ENCODE peak calls at places on chromosomes 5 and 9, in nine cellular contexts. X is stomach, F is fibroblast of lung, C is lower lobe of right lung, M is omental fat pad, V is foreskin fibroblast, E is fibroblast of pulmonary artery, W is heart right ventricle, N is PC-3. B is an unnamed sample.
A peak's percentile ranks its signal among the peaks of the same experiment; 100 is the strongest.

GRCh38 chr5:107524111-107524510 is 146.6 kb downstream of the EFNA5 start:
- DNase-seq in X (no peak), F (no peak), C (no peak), M (no peak), V (no peak), E (no peak), W (no peak), N (peak; percentile 64), B (no peak)

GRCh38 chr9:133707761-133708122 is 30.4 kb downstream of the SARDH start:
- DNase-seq in X (no peak), F (no peak), C (no peak), M (no peak), V (no peak), E (no peak), W (no peak), N (no peak), B (no peak)

GRCh38 chr9:7561527-7561926 is 238.1 kb downstream of the DMAC1 start:
- DNase-seq in X (no peak), F (no peak), C (no peak), M (no peak), V (no peak), E (no peak), W (no peak), N (no peak), B (no peak)

GRCh38 chr9:20426019-20426418 is 196.3 kb downstream of the MLLT3 start:
- DNase-seq in X (no peak), F (no peak), C (no peak), M (no peak), V (no peak), E (no peak), W (no peak), N (no peak), B (no peak)

GRCh38 chr5:169602535-169602934 is 19.0 kb downstream of the SPDL1 start:
- DNase-seq in X (no peak), F (peak; percentile 60), C (no peak), M (no peak), V (peak; percentile 64), E (no peak), W (no peak), N (peak; percentile 85), B (no peak)

GRCh38 chr9:99748251-99748650 is 73.4 kb upstream of the NR4A3 start:
- DNase-seq in X (no peak), F (no peak), C (no peak), M (no peak), V (peak; percentile 38), E (no peak), W (no peak), N (no peak), B (no peak)

GRCh38 chr9:34654317-34655083 is 2.5 kb downstream of the IL11RA start:
- DNase-seq in X (peak; percentile 46), F (no peak), C (no peak), M (no peak), V (peak; percentile 88), E (peak; percentile 54), W (peak; percentile 85), N (no peak), B (peak; percentile 84)

GRCh38 chr5:140056880-140057279 is 13.8 kb upstream of the NRG2 start:
- DNase-seq in X (no peak), F (no peak), C (no peak), M (no peak), V (no peak), E (no peak), W (no peak), N (no peak), B (no peak)

GRCh38 chr5:109849478-109850088 is 159.9 kb downstream of the MAN2A1 start:
- DNase-seq in X (no peak), F (no peak), C (no peak), M (no peak), V (no peak), E (no peak), W (no peak), N (no peak), B (no peak)

GRCh38 chr5:128356011-128356410 is 182.0 kb downstream of the FBN2 start:
- DNase-seq in X (no peak), F (no peak), C (no peak), M (no peak), V (peak; percentile 24), E (no peak), W (no peak), N (no peak), B (no peak)

GRCh38 chr5:66828551-66829421 is 232.6 kb downstream of the MAST4 start:
- DNase-seq in X (peak; percentile 64), F (peak; percentile 87), C (peak; percentile 59), M (peak; percentile 54), V (peak; percentile 83), E (peak; percentile 90), W (peak; percentile 73), N (peak; percentile 47), B (peak; percentile 11)

GRCh38 chr5:94793113-94793815 is 174.8 kb downstream of the SLF1 start:
- DNase-seq in X (no peak), F (peak; percentile 98), C (no peak), M (no peak), V (peak; percentile 75), E (peak; percentile 86), W (no peak), N (peak; percentile 15), B (no peak)

GRCh38 chr5:81755320-81755719 is 4.4 kb upstream of the SSBP2 start:
- DNase-seq in X (peak; percentile 52), F (peak; percentile 94), C (no peak), M (no peak), V (peak; percentile 88), E (peak; percentile 91), W (no peak), N (peak; percentile 88), B (no peak)

GRCh38 chr9:134027561-134027960 is 2.3 kb downstream of the BRD3OS start:
- DNase-seq in X (no peak), F (no peak), C (no peak), M (no peak), V (no peak), E (no peak), W (no peak), N (no peak), B (no peak)

DNA sequence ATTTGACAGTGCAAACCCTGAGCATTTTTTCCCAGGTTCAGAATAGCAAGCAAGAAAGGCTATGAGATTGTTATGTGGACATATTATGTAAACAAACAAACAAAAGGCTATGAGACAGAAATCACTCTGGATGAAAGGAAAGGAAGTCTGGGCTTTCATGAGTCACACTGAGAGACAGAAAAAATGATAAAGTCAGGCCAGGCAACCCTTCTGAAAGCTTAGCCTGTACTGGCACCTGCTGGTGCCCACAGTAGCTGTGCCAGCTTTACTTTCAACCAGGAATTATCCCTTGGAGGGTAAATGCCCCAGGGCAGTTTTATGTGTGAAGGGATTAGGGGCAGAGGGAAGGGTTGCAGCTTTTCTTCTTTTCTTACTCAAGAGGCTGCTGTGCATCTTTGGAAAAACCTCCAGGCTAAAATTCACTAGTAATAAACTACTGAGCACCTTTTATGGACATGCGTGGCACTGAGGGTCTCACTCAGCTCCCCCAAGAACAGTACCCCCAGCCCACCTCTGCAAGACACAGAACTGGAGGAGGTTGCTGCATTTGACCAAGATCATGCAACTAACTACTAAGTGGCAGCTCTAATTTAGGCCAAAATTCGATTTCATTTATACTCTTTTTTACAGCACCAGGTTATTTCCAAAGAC is 41.7 kb downstream of the ACTL7B start:
- DNase-seq in X (no peak), F (peak; percentile 37), C (no peak), M (no peak), V (peak; percentile 81), E (peak; percentile 47), W (peak; percentile 9), N (peak; percentile 82), B (peak; percentile 0)
- TF ChIP-seq CTCF in X (no peak), F (peak; percentile 38), C (peak; percentile 32), M (no peak), V (peak; percentile 33), E (peak; percentile 29), W (peak; percentile 57), N (peak; percentile 82), B (peak; percentile 49)

GRCh38 chr5:124631874-124632550 is 114.4 kb downstream of the ZNF608 start:
- DNase-seq in X (no peak), F (no peak), C (no peak), M (no peak), V (no peak), E (no peak), W (no peak), N (no peak), B (no peak)
- TF ChIP-seq CTCF in X (no peak), F (no peak), C (no peak), M (no peak), V (no peak), E (no peak), W (no peak), N (no peak), B (no peak)

GRCh38 chr5:80408475-80408875 is 611 bp downstream of the ZFYVE16 start:
- DNase-seq in X (peak; percentile 50), F (peak; percentile 61), C (peak; percentile 73), M (no peak), V (peak; percentile 75), E (peak; percentile 34), W (peak; percentile 64), N (peak; percentile 52), B (no peak)
- TF ChIP-seq CTCF in X (no peak), F (peak; percentile 26), C (peak; percentile 46), M (no peak), V (peak; percentile 18), E (peak; percentile 12), W (no peak), N (no peak), B (peak; percentile 6)

DNA sequence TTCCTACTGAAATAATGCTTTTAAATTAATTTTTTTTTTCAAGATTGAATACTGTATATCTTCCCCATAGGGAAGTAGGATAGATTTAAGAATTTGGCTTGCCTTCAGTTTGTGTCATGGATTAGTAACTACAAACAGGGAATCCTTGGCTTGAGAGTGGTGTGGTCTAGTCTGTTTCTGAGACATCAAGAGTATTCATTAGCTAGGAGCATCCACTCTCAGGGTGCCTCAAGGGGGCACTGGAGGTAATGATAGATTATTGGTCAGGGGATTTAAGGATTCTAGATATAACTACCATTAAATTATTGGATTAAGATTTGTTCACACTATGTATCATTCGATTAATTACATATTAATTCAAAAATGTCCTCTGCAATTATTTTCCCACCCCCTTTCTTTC is 91.8 kb upstream of the TXNDC8 start:
- DNase-seq in X (no peak), F (no peak), C (no peak), M (no peak), V (peak; percentile 48), E (no peak), W (no peak), N (peak; percentile 19), B (no peak)
- TF ChIP-seq CTCF in X (no peak), F (peak; percentile 38), C (no peak), M (no peak), V (peak; percentile 24), E (peak; percentile 23), W (no peak), N (peak; percentile 37), B (peak; percentile 2)

DNA sequence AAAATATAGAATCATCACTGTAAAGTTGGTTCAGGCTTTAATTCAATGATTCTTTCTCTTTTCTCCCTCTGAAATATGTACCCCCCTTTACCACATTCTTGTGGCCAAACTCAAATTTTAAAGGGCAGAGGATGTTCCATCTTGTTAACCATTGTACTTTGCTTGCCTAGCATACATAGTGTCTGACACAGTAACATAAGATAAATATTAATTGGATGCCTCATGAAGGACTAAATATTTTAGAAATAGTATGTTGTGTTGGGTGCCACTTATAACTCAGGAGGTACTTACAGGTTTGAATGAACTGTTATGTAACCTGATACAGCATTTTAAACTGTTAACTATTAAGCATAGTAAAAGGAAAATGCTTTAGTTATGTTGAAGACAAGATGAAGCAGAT is 71.5 kb downstream of the NIPBL start:
- DNase-seq in X (no peak), F (peak; percentile 75), C (no peak), M (no peak), V (peak; percentile 72), E (peak; percentile 35), W (no peak), N (peak; percentile 87), B (no peak)
- TF ChIP-seq CTCF in X (no peak), F (no peak), C (no peak), M (no peak), V (no peak), E (no peak), W (no peak), N (no peak), B (no peak)